ENCODE peak calls at places on chromosome 17, in four cellular contexts. P is right lobe of liver, S is heart right ventricle, H is astrocyte. L is an unnamed sample. For H3K27me3, the result is how much of the 10 kb centered on the place peaks cover.

GRCh38 chr17:42706732-42707131 is 24.4 kb downstream of the CNTNAP1 start:
- DNase-seq in H (no peak), P (no peak), S (no peak), L (no peak)

GRCh38 chr17:59621771-59622170 is 2.1 kb downstream of the CLTC start:
- DNase-seq in P (no peak), H (no peak), S (no peak), L (no peak)

GRCh38 chr17:39746145-39746461 is 8.4 kb downstream of the GRB7 start:
- DNase-seq in P (no peak), H (no peak), S (no peak), L (no peak)

GRCh38 chr17:32504166-32504990 is 17.6 kb downstream of the CDK5R1 start:
- DNase-seq in S (no peak), H (peak), P (peak), L (no peak)

GRCh38 chr17:21376835-21377690 is 906 bp downstream of the KCNJ12 start:
- DNase-seq in H (peak), S (no peak), P (no peak), L (peak)

GRCh38 chr17:35313875-35314409 is 59.5 kb downstream of the SLFN11 start:
- DNase-seq in P (no peak), S (peak), H (no peak), L (no peak)

GRCh38 chr17:73703216-73703615 is 59.0 kb upstream of the SDK2 start:
- DNase-seq in S (no peak), P (no peak), H (no peak), L (no peak)

GRCh38 chr17:76772842-76773521 is 35.1 kb downstream of the MFSD11 start:
- DNase-seq in S (no peak), P (no peak), H (peak), L (peak)

GRCh38 chr17:54899721-54900456 is 763 bp upstream of the TOM1L1 start:
- DNase-seq in P (no peak), H (no peak), S (no peak), L (no peak)

GRCh38 chr17:40035162-40035559 is 19.0 kb downstream of the MED24 start:
- DNase-seq in S (no peak), P (no peak), H (no peak), L (peak)

GRCh38 chr17:38602862-38603785 is 2.6 kb downstream of the SRCIN1 start:
- DNase-seq in S (no peak), H (no peak), P (no peak), L (no peak)

GRCh38 chr17:72588961-72589360 is 468.1 kb downstream of the SOX9 start:
- DNase-seq in H (peak), S (no peak), P (no peak), L (peak)

GRCh38 chr17:72587156-72587555 is 466.3 kb downstream of the SOX9 start:
- DNase-seq in S (no peak), P (no peak), H (peak), L (peak)

GRCh38 chr17:72590382-72590781 is 469.6 kb downstream of the SOX9 start:
- DNase-seq in S (no peak), P (no peak), H (peak), L (peak)

GRCh38 chr17:72588561-72588960 is 467.7 kb downstream of the SOX9 start:
- DNase-seq in H (no peak), S (no peak), P (no peak), L (no peak)

GRCh38 chr17:72587773-72588511 is 467.1 kb downstream of the SOX9 start:
- DNase-seq in S (no peak), H (peak), P (no peak), L (peak)
- TF ChIP-seq CTCF in S (no peak), H (no peak), P (no peak), L (peak)

DNA sequence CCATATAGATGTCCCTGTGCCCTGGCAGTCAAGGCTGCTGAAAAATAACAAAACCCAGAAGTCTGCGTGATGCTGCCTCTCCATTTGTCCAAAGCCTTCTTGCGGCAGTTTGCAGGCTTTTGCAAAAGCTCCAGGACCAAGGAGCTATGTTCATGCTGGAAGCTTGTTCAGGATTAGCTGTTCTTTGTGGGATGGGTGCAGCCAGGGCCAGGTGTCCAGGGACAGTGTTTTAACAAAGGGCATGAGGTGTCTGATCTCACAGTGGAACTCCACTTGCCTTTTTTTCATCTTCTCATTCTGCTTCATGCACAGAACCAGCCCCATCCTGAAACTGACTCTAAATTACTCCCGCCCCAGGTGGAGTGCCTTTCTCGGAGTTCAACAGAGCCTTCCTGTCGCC is 31.7 kb upstream of the STH start:
- DNase-seq in P (no peak), S (no peak), H (no peak), L (no peak)
- H3K27me3 ChIP-seq in P (under half), S (under half), H (under half), L (under half)

GRCh38 chr17:80455328-80455710 is 21.1 kb downstream of the NPTX1 start:
- DNase-seq in H (no peak), P (no peak), S (no peak), L (peak)

GRCh38 chr17:80453126-80453979 is 23.1 kb downstream of the NPTX1 start:
- DNase-seq in P (no peak), S (no peak), H (no peak), L (no peak)

GRCh38 chr17:80453980-80454556 is 22.3 kb downstream of the NPTX1 start:
- DNase-seq in S (no peak), H (no peak), P (no peak), L (no peak)

GRCh38 chr17:80455784-80456183 is 20.6 kb downstream of the NPTX1 start:
- DNase-seq in S (no peak), P (no peak), H (no peak), L (no peak)

GRCh38 chr17:80454557-80455327 is 21.7 kb downstream of the NPTX1 start:
- DNase-seq in H (peak), S (peak), P (peak), L (peak)
- TF ChIP-seq CTCF in H (no peak), S (no peak), P (no peak), L (no peak)

GRCh38 chr17:46833840-46834208 is 15.3 kb upstream of the WNT3 start:
- DNase-seq in S (no peak), H (no peak), P (no peak), L (no peak)

GRCh38 chr17:46834846-46835245 is 16.4 kb upstream of the WNT3 start:
- DNase-seq in S (no peak), H (no peak), P (no peak), L (no peak)

GRCh38 chr17:46831573-46832305 is 13.2 kb upstream of the WNT3 start:
- DNase-seq in S (no peak), P (no peak), H (no peak), L (no peak)

GRCh38 chr17:46832306-46832895 is 13.9 kb upstream of the WNT3 start:
- DNase-seq in H (no peak), S (no peak), P (no peak), L (no peak)

DNA sequence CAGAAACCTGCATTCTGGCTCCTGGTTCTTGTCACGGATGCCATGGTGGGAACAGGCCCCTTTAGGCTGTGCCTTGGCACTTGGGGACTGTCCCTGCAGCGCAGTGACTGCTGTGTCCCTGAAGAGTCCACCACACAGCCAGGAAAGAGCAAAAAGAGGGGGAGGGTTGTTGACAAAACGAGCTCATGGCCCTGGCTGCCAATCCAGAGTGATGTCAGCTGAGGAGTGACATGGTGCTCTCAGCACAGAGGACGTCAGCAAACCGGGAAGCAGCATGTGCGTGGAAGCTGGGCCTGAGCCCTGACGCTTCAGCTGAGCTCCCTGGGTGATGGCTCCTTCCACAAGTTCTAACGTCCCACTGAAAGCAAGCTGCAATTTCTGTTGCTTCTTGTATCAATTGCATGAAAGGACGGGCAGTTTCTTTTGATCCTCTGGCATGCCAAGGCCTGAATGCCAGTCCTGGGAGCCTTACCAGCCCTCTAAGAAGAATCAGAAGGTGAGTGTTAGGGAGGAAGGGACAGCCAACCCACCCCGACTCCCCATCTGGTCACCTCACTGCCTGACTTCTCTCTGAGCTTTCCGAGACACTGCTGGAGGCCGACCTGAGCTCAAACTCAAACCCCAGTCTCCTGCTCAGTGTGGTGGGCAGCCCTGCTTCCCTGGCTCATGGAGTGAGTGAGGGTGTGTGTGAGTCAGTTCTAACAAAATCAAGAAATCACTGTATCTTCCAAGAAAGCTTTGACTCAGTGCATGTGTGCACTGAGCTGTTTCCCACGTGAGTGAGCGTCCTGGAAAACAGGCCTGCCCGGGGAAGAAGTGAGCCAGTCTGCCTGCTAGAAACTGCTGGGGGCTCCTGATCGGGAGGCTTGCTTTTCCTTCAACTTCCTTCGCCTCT is 14.7 kb upstream of the WNT3 start:
- DNase-seq in H (peak), S (peak), P (peak), L (peak)
- H3K27me3 ChIP-seq in H (under half), S (under half), P (under half), L (under half)

DNA sequence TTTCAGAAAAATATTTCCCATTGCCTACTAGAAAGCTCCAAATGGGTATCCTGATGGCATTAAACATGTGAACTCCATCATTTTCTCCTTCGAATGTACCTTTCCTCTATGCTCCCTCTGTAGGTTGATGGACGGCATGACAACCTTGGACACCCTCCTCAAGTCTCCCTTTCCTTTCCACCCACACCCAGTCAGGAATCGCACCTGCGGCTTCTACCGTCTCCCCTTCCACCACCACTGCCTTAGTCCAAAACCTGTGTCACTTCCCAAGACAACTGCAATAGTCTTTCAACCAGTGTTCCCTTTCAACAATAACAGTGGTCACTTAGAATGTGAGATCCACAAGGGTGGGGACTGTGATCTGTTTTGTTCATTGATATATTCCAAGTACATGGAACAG is 233.1 kb upstream of the AXIN2 start:
- DNase-seq in H (peak), S (no peak), P (no peak), L (peak)
- TF ChIP-seq CTCF in H (peak), S (no peak), P (peak), L (peak)

GRCh38 chr17:27085517-27085916 is 208.4 kb upstream of the WSB1 start:
- DNase-seq in S (no peak), P (no peak), H (no peak), L (no peak)
- H3K27me3 ChIP-seq in S (under half), P (under half), H (under half), L (under half)